ENCODE peak calls at places on chromosomes 16 and 17, in ten cellular contexts. X, D, V, Q, S, N, J, L, P and Z are unnamed samples. For H3K4me1, the result is how much of the 10 kb centered on the place peaks cover.

GRCh38 chr17:55845385-55845784 is 94.5 kb downstream of the PCTP start:
- DNase-seq in X (no peak), D (no peak), V (peak), Q (peak), S (no peak), N (peak), J (peak), L (peak), P (peak), Z (peak)

GRCh38 chr16:12320298-12320706 is 343.8 kb downstream of the SNX29 start:
- DNase-seq in X (no peak), D (no peak), V (no peak), Q (no peak), S (no peak), N (no peak), J (no peak), L (no peak), P (no peak), Z (no peak)

GRCh38 chr16:31083081-31083480 is 5.7 kb downstream of the PRSS53 start:
- DNase-seq in X (no peak), D (no peak), V (no peak), Q (no peak), S (no peak), N (no peak), J (no peak), L (no peak), P (no peak), Z (no peak)

GRCh38 chr17:39626171-39626670 is 531 bp upstream of the PPP1R1B start:
- DNase-seq in X (no peak), D (no peak), V (no peak), Q (peak), S (no peak), N (peak), J (no peak), L (no peak), P (no peak), Z (no peak)

GRCh38 chr17:28613916-28614315 is at the start of gene RSKR:
- DNase-seq in X (no peak), D (no peak), V (no peak), Q (no peak), S (no peak), N (no peak), J (no peak), L (no peak), P (no peak), Z (no peak)

GRCh38 chr17:17548044-17548443 is 43.5 kb downstream of the PEMT start:
- DNase-seq in X (no peak), D (no peak), V (no peak), Q (no peak), S (no peak), N (no peak), J (no peak), L (no peak), P (no peak), Z (peak)

GRCh38 chr16:72198021-72198420 is 26.1 kb upstream of the PMFBP1 start:
- DNase-seq in X (no peak), D (no peak), V (no peak), Q (no peak), S (no peak), N (no peak), J (no peak), L (no peak), P (no peak), Z (peak)

GRCh38 chr17:31147507-31148202 is 52.9 kb downstream of the NF1 start:
- DNase-seq in X (no peak), D (no peak), V (no peak), Q (no peak), S (no peak), N (no peak), J (no peak), L (no peak), P (no peak), Z (no peak)

GRCh38 chr17:31074772-31075538 is 19.8 kb upstream of the NF1 start:
- DNase-seq in X (no peak), D (no peak), V (no peak), Q (no peak), S (no peak), N (no peak), J (peak), L (peak), P (no peak), Z (no peak)

GRCh38 chr17:40362696-40363479 is 1.6 kb downstream of the GJD3 start:
- DNase-seq in X (no peak), D (peak), V (peak), Q (peak), S (no peak), N (peak), J (peak), L (peak), P (no peak), Z (peak)

GRCh38 chr17:40862985-40863733 is 3.9 kb downstream of the KRT12 start:
- DNase-seq in X (no peak), D (no peak), V (no peak), Q (no peak), S (no peak), N (no peak), J (peak), L (peak), P (no peak), Z (no peak)

GRCh38 chr17:2736956-2737355 is 12.5 kb downstream of the CCDC92B start:
- DNase-seq in X (no peak), D (no peak), V (no peak), Q (no peak), S (no peak), N (no peak), J (no peak), L (no peak), P (no peak), Z (no peak)

GRCh38 chr17:17120294-17120693 is 78.0 kb downstream of the MPRIP start:
- DNase-seq in X (no peak), D (no peak), V (no peak), Q (no peak), S (no peak), N (no peak), J (no peak), L (no peak), P (no peak), Z (no peak)

GRCh38 chr16:9650284-9650683 is 531.9 kb downstream of the GRIN2A start:
- DNase-seq in X (no peak), D (no peak), V (no peak), Q (no peak), S (no peak), N (no peak), J (peak), L (no peak), P (no peak), Z (no peak)

GRCh38 chr16:80935691-80936090 is 71.0 kb downstream of the CMC2 start:
- DNase-seq in X (no peak), D (no peak), V (no peak), Q (no peak), S (peak), N (no peak), J (peak), L (no peak), P (no peak), Z (no peak)

DNA sequence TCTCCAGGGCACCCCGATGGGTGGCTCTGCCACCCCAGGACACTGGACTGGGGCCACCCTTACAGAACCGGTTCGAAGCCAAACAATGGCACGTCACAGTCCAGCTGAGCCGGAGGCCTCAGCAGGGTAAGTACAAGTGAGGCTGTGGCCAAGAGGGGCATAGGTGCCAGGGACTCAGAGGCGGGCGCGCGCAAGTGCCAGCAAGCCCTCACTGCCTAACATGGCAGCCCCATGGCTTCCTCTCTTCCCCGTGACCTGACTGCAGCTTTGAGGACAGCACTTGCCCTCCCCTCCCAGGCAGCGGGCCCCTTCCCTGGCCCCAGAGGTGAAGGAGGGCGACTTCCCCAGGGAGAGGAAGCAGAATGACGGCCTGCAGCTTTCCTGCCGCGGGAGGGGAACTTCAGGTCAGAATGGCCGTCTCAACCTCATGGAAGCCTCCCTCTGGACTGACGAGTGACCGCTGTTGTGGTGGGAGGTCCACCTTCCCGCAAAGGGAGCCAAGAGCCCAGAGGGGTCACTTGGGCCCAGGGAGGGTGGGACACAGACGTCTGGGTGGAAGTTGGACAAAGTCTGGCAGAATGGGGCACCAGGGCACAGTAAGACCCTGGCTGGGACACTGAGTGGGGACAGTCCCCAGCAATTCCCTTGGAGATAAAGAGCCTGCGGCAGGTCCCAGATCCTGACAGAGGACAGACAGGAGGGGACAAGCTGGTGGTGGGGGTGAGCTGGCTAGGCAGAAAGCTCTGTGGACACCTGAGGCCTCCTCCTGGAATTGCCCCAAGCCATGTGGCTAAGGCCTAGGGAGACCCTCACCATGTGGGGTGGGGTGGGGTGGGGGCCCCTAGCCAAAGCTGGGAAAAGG is 52.1 kb upstream of the TOB1 start:
- DNase-seq in X (no peak), D (peak), V (peak), Q (no peak), S (no peak), N (peak), J (no peak), L (no peak), P (no peak), Z (peak)
- H3K4me1 ChIP-seq in X (under half), D (under half), V (half or more), Q (half or more), S (under half), N (under half), J (under half), L (under half), P (under half), Z (under half)

DNA sequence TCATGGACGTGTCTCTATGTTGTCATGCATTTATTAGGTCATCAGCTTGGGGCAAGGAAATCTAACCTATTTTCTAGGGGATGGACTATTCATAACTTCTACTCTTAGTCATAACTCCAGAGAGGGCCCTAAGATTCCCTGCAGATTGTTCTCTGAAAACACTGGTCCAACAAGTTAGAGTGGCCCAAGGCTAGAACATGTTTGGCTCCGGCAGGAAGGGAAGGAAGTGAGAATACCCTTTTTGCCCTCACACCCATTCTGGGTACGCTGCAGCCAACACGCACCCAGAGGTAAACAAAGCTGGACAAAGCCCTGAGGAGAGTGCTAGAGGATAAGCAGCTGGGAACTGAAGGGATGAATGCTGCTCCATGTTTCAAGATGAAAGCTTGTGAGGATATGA is 9.9 kb downstream of the C16orf86 start:
- DNase-seq in X (no peak), D (no peak), V (no peak), Q (no peak), S (no peak), N (peak), J (no peak), L (no peak), P (no peak), Z (no peak)
- TF ChIP-seq POLR2AphosphoS5 in X (no peak), D (no peak), V (no peak), Q (no peak), S (no peak), N (no peak), J (no peak), L (no peak), P (peak), Z (no peak)

GRCh38 chr17:76681222-76682137 is 29.3 kb downstream of the MXRA7 start:
- DNase-seq in X (no peak), D (no peak), V (peak), Q (peak), S (no peak), N (peak), J (peak), L (peak), P (peak), Z (no peak)

GRCh38 chr17:76682306-76682705 is 28.5 kb downstream of the MXRA7 start:
- DNase-seq in X (no peak), D (no peak), V (no peak), Q (no peak), S (no peak), N (peak), J (no peak), L (no peak), P (no peak), Z (no peak)

GRCh38 chr17:76683921-76684745 is 26.6 kb downstream of the MXRA7 start:
- DNase-seq in X (no peak), D (no peak), V (no peak), Q (no peak), S (no peak), N (peak), J (no peak), L (no peak), P (no peak), Z (no peak)

GRCh38 chr17:76684756-76685155 is 26.0 kb downstream of the MXRA7 start:
- DNase-seq in X (no peak), D (no peak), V (no peak), Q (no peak), S (no peak), N (peak), J (no peak), L (no peak), P (no peak), Z (no peak)

GRCh38 chr17:76683011-76683755 is 27.6 kb downstream of the MXRA7 start:
- DNase-seq in X (no peak), D (no peak), V (no peak), Q (no peak), S (no peak), N (peak), J (peak), L (peak), P (no peak), Z (no peak)
- TF ChIP-seq CTCF in X (no peak), D (no peak), V (no peak), Q (no peak), S (no peak), N (peak), J (peak), L (peak), P (no peak), Z (no peak)

GRCh38 chr17:45172541-45173286 is 11.0 kb downstream of the HEXIM2 start:
- DNase-seq in X (no peak), D (peak), V (peak), Q (peak), S (no peak), N (peak), J (peak), L (peak), P (peak), Z (no peak)
- H3K4me1 ChIP-seq in X (under half), D (under half), V (under half), Q (under half), S (under half), N (under half), J (under half), L (under half), P (under half), Z (under half)

GRCh38 chr16:17311333-17312099 is 159.2 kb downstream of the XYLT1 start:
- DNase-seq in X (no peak), D (no peak), V (no peak), Q (no peak), S (no peak), N (no peak), J (no peak), L (no peak), P (no peak), Z (no peak)

GRCh38 chr16:17314148-17314547 is 156.6 kb downstream of the XYLT1 start:
- DNase-seq in X (no peak), D (no peak), V (no peak), Q (no peak), S (no peak), N (no peak), J (no peak), L (no peak), P (no peak), Z (no peak)

GRCh38 chr16:17309510-17309909 is 161.2 kb downstream of the XYLT1 start:
- DNase-seq in X (no peak), D (no peak), V (no peak), Q (no peak), S (no peak), N (no peak), J (no peak), L (no peak), P (no peak), Z (no peak)

GRCh38 chr16:17313085-17313611 is 157.6 kb downstream of the XYLT1 start:
- DNase-seq in X (no peak), D (peak), V (no peak), Q (peak), S (peak), N (no peak), J (no peak), L (no peak), P (peak), Z (no peak)

GRCh38 chr16:17312100-17312732 is 158.5 kb downstream of the XYLT1 start:
- DNase-seq in X (no peak), D (peak), V (peak), Q (peak), S (no peak), N (no peak), J (no peak), L (no peak), P (peak), Z (no peak)
- TF ChIP-seq POLR2AphosphoS5 in X (peak), D (no peak), V (no peak), Q (peak), S (no peak), N (no peak), J (no peak), L (no peak), P (peak), Z (no peak)

DNA sequence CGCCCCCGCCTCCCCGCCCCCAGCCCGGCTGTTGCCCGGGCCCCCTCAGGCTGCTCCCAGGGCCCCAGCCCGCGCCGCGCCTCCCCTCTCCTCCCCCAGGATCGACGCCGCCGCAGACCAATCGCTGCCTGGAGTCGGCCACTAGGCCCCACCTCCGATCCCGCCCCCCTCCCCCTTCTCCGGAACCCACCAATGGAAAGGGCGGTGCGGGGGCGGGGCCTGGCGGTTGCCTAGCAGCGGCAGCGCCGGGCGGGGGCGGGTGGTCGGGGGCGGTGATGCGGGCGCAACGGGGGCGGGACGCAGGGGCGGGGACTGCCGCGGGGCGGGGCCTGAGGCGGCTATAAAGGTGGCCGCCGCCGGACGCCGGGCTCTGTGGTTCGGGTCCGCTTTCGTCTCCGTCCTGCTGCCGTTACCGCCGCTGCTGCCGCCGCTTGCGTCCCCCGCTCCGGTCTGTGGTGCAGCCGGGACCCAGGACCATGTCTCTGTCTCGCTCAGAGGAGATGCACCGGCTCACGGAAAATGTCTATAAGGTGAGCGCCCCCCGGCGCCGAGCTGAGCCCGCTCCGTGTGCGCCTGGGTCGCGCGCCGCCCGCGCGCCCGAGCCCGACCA is at the start of gene BAIAP2:
- DNase-seq in X (peak), D (peak), V (peak), Q (peak), S (peak), N (peak), J (peak), L (peak), P (peak), Z (peak)
- TF ChIP-seq CTCF in X (no peak), D (no peak), V (no peak), Q (no peak), S (no peak), N (no peak), J (no peak), L (peak), P (no peak), Z (no peak)

GRCh38 chr16:16019488-16019887 is 70.1 kb downstream of the ABCC1 start:
- DNase-seq in X (no peak), D (no peak), V (no peak), Q (no peak), S (no peak), N (no peak), J (no peak), L (no peak), P (no peak), Z (no peak)
- H3K4me1 ChIP-seq in X (under half), D (under half), V (half or more), Q (under half), S (under half), N (under half), J (under half), L (under half), P (under half), Z (under half)

GRCh38 chr17:72416054-72416691 is 295.4 kb downstream of the SOX9 start:
- DNase-seq in X (no peak), D (no peak), V (no peak), Q (no peak), S (no peak), N (no peak), J (no peak), L (peak), P (peak), Z (no peak)
- TF ChIP-seq POLR2AphosphoS5 in X (no peak), D (no peak), V (no peak), Q (no peak), S (no peak), N (no peak), J (no peak), L (no peak), P (peak), Z (no peak)